ENCODE peak calls at places on chromosomes 12 and 14, in five cellular contexts. F is anterior cingulate cortex, O is NB4, J is fibroblast of lung, M is NCI-H1417. R is an unnamed sample.

GRCh38 chr12:2376855-2377657 is 324.3 kb downstream of the CACNA1C start:
- DNase-seq in F (no peak), O (no peak), J (no peak), M (no peak), R (no peak)

GRCh38 chr12:49518914-49519573 is 19.8 kb upstream of the KCNH3 start:
- DNase-seq in F (no peak), O (no peak), J (peak; percentile 53), M (no peak), R (no peak)

GRCh38 chr12:6465467-6466183 is 4.9 kb downstream of the VAMP1 start:
- DNase-seq in F (peak; percentile 21), O (peak; percentile 72), J (peak; percentile 85), M (peak; percentile 70), R (peak; percentile 81)

GRCh38 chr14:22383515-22384166 is 205.4 kb downstream of the DAD1 start:
- DNase-seq in F (no peak), O (no peak), J (no peak), M (no peak), R (no peak)

GRCh38 chr12:64737539-64737938 is 21.7 kb downstream of the GNS start:
- DNase-seq in F (no peak), O (no peak), J (no peak), M (no peak), R (no peak)

GRCh38 chr14:24246765-24247212 is 4.4 kb upstream of the TINF2 start:
- DNase-seq in F (no peak), O (no peak), J (no peak), M (no peak), R (peak; percentile 65)

GRCh38 chr12:122128481-122128880 is 45.5 kb downstream of the IL31 start:
- DNase-seq in F (no peak), O (no peak), J (no peak), M (no peak), R (no peak)

GRCh38 chr12:42370013-42370412 is 44.0 kb downstream of the PPHLN1 start:
- DNase-seq in F (no peak), O (no peak), J (no peak), M (no peak), R (no peak)

GRCh38 chr14:51242545-51243490 is 2.8 kb downstream of the TMX1 start:
- DNase-seq in F (no peak), O (peak; percentile 47), J (no peak), M (no peak), R (peak; percentile 13)

GRCh38 chr12:125403145-125403789 is 338.0 kb downstream of the AACS start:
- DNase-seq in F (no peak), O (peak; percentile 63), J (peak; percentile 10), M (peak; percentile 59), R (peak; percentile 84)

GRCh38 chr12:4119157-4119761 is 154.3 kb upstream of the CCND2 start:
- DNase-seq in F (no peak), O (no peak), J (no peak), M (no peak), R (no peak)

GRCh38 chr14:26170885-26171284 is 426.9 kb downstream of the NOVA1 start:
- DNase-seq in F (no peak), O (no peak), J (no peak), M (no peak), R (no peak)

GRCh38 chr14:75132374-75133086 is 5.7 kb upstream of the NEK9 start:
- DNase-seq in F (no peak), O (peak; percentile 81), J (peak; percentile 84), M (peak; percentile 81), R (peak; percentile 84)

GRCh38 chr12:102799229-102799628 is 117.8 kb downstream of the PAH start:
- DNase-seq in F (no peak), O (no peak), J (no peak), M (no peak), R (no peak)

GRCh38 chr12:48080285-48080684 is 25.6 kb downstream of the SENP1 start:
- DNase-seq in F (no peak), O (no peak), J (no peak), M (no peak), R (no peak)

GRCh38 chr14:62501021-62501750 is 544.1 kb downstream of the KCNH5 start:
- DNase-seq in F (no peak), O (no peak), J (no peak), M (no peak), R (no peak)

GRCh38 chr14:24851837-24852236 is 198.1 kb downstream of the STXBP6 start:
- DNase-seq in F (no peak), O (peak; percentile 2), J (peak; percentile 34), M (no peak), R (peak; percentile 20)

GRCh38 chr14:104428333-104428851 is 151.2 kb upstream of the C14orf180 start:
- DNase-seq in F (no peak), O (no peak), J (no peak), M (no peak), R (no peak)

GRCh38 chr14:71566276-71566675 is 366.0 kb upstream of the RGS6 start:
- DNase-seq in F (no peak), O (no peak), J (no peak), M (no peak), R (no peak)

GRCh38 chr12:103626498-103626897 is 39.4 kb downstream of the STAB2 start:
- DNase-seq in F (peak; percentile 40), O (no peak), J (peak; percentile 22), M (peak; percentile 27), R (no peak)